ENCODE peak calls at places on chromosomes 11 and 22, in ten cellular contexts. Q is SIG-M5, F is omental fat pad, M is AG04449, E is HuH-7.5, G is kidney, T is NCI-H1436, N is hippocampal formation, D is HT-29, Y is left cardiac atrium. H is an unnamed sample.

GRCh38 chr11:38543311-38543710 is 1945.3 kb upstream of the RAG2 start:
- DNase-seq in Q (no peak), F (no peak), M (peak; percentile 72), E (no peak), G (no peak), T (no peak), N (no peak), D (no peak), Y (no peak), H (no peak)

GRCh38 chr11:86888164-86888977 is 66.8 kb downstream of the FZD4 start:
- DNase-seq in Q (no peak), F (no peak), M (peak; percentile 56), E (no peak), G (no peak), T (no peak), N (no peak), D (no peak), Y (no peak), H (no peak)

GRCh38 chr11:20609727-20610707 is 10.6 kb downstream of the SLC6A5 start:
- DNase-seq in Q (no peak), F (peak; percentile 59), M (no peak), E (peak; percentile 70), G (peak; percentile 82), T (peak; percentile 88), N (peak; percentile 72), D (peak; percentile 80), Y (peak; percentile 81), H (peak; percentile 74)

GRCh38 chr11:73521621-73522020 is 76.3 kb downstream of the FAM168A start:
- DNase-seq in Q (no peak), F (no peak), M (no peak), E (no peak), G (no peak), T (peak; percentile 1), N (no peak), D (no peak), Y (no peak), H (no peak)

GRCh38 chr11:5123802-5124521 is 14.2 kb downstream of the OR52A5 start:
- DNase-seq in Q (no peak), F (no peak), M (peak; percentile 28), E (peak; percentile 10), G (no peak), T (peak; percentile 55), N (peak; percentile 21), D (peak; percentile 73), Y (peak; percentile 44), H (peak; percentile 50)

GRCh38 chr11:73878771-73879170 is 2.0 kb downstream of the PAAF1 start:
- DNase-seq in Q (no peak), F (no peak), M (no peak), E (no peak), G (no peak), T (no peak), N (no peak), D (no peak), Y (no peak), H (no peak)

GRCh38 chr11:68840661-68841653 is 759 bp downstream of the CPT1A start:
- DNase-seq in Q (no peak), F (no peak), M (no peak), E (peak; percentile 89), G (peak; percentile 89), T (no peak), N (peak; percentile 29), D (peak; percentile 59), Y (peak; percentile 76), H (peak; percentile 85)

GRCh38 chr22:49011769-49012598 is 815.7 kb downstream of the BRD1 start:
- DNase-seq in Q (no peak), F (no peak), M (no peak), E (no peak), G (peak; percentile 69), T (no peak), N (no peak), D (no peak), Y (no peak), H (peak; percentile 61)

GRCh38 chr22:42366815-42367581 is 65.2 kb downstream of the NFAM1 start:
- DNase-seq in Q (no peak), F (no peak), M (no peak), E (no peak), G (no peak), T (no peak), N (peak; percentile 61), D (no peak), Y (no peak), H (no peak)

GRCh38 chr11:112292785-112293407 is 32.2 kb upstream of the PLET1 start:
- DNase-seq in Q (no peak), F (peak; percentile 36), M (peak; percentile 91), E (no peak), G (no peak), T (no peak), N (no peak), D (no peak), Y (no peak), H (no peak)

GRCh38 chr11:103257360-103257759 is 148.1 kb downstream of the DYNC2H1 start:
- DNase-seq in Q (no peak), F (no peak), M (no peak), E (no peak), G (no peak), T (no peak), N (no peak), D (peak; percentile 49), Y (no peak), H (no peak)

GRCh38 chr11:3188496-3189192 is 23.5 kb upstream of the OSBPL5 start:
- DNase-seq in Q (no peak), F (no peak), M (no peak), E (no peak), G (no peak), T (no peak), N (no peak), D (no peak), Y (no peak), H (no peak)

GRCh38 chr11:1643146-1643690 is 13.6 kb downstream of the KRTAP5-5 start:
- DNase-seq in Q (no peak), F (no peak), M (no peak), E (no peak), G (peak; percentile 54), T (no peak), N (no peak), D (no peak), Y (no peak), H (peak; percentile 37)

GRCh38 chr11:86800076-86800955 is at the start of gene PRSS23:
- DNase-seq in Q (no peak), F (peak; percentile 25), M (no peak), E (peak; percentile 53), G (peak; percentile 93), T (peak; percentile 59), N (no peak), D (peak; percentile 78), Y (peak; percentile 80), H (peak; percentile 73)

GRCh38 chr11:56917708-56918450 is 70.8 kb upstream of the OR5AK2 start:
- DNase-seq in Q (no peak), F (no peak), M (no peak), E (no peak), G (no peak), T (no peak), N (no peak), D (no peak), Y (no peak), H (no peak)

GRCh38 chr11:10490398-10491232 is 35.6 kb downstream of the AMPD3 start:
- DNase-seq in Q (no peak), F (peak; percentile 60), M (peak; percentile 26), E (no peak), G (peak; percentile 94), T (no peak), N (peak; percentile 76), D (peak; percentile 38), Y (peak; percentile 79), H (peak; percentile 82)

GRCh38 chr11:75369846-75370245 is 18.4 kb upstream of the ARRB1 start:
- DNase-seq in Q (no peak), F (no peak), M (no peak), E (no peak), G (no peak), T (no peak), N (no peak), D (no peak), Y (no peak), H (no peak)

GRCh38 chr11:119376197-119376847 is 5.2 kb downstream of the USP2 start:
- DNase-seq in Q (no peak), F (no peak), M (no peak), E (no peak), G (peak; percentile 73), T (no peak), N (peak; percentile 95), D (no peak), Y (peak; percentile 51), H (peak; percentile 78)

GRCh38 chr22:40434745-40435144 is 64.4 kb downstream of the SGSM3 start:
- DNase-seq in Q (no peak), F (no peak), M (no peak), E (no peak), G (no peak), T (no peak), N (no peak), D (no peak), Y (no peak), H (no peak)

GRCh38 chr11:118142809-118143208 is 9.8 kb downstream of the SCN4B start:
- DNase-seq in Q (peak; percentile 19), F (no peak), M (no peak), E (no peak), G (no peak), T (no peak), N (no peak), D (no peak), Y (no peak), H (no peak)

GRCh38 chr11:1121343-1122331 is 36.1 kb upstream of the MUC5AC start:
- DNase-seq in Q (no peak), F (peak; percentile 13), M (no peak), E (no peak), G (peak; percentile 69), T (no peak), N (no peak), D (no peak), Y (peak; percentile 16), H (peak; percentile 57)

GRCh38 chr22:42343551-42344081 is 73.2 kb upstream of the TCF20 start:
- DNase-seq in Q (no peak), F (no peak), M (no peak), E (peak; percentile 81), G (no peak), T (peak; percentile 48), N (peak; percentile 51), D (no peak), Y (no peak), H (no peak)

GRCh38 chr11:12800032-12800671 is 125.9 kb downstream of the TEAD1 start:
- DNase-seq in Q (no peak), F (no peak), M (no peak), E (peak; percentile 24), G (no peak), T (no peak), N (no peak), D (peak; percentile 94), Y (no peak), H (no peak)

GRCh38 chr11:61120865-61121831 is 18.9 kb downstream of the CD5 start:
- DNase-seq in Q (no peak), F (no peak), M (no peak), E (no peak), G (no peak), T (no peak), N (no peak), D (peak; percentile 29), Y (peak; percentile 81), H (no peak)

GRCh38 chr11:17597770-17598169 is 50.7 kb downstream of the OTOG start:
- DNase-seq in Q (no peak), F (no peak), M (no peak), E (no peak), G (no peak), T (no peak), N (no peak), D (no peak), Y (no peak), H (no peak)

GRCh38 chr11:13119928-13120520 is 110.9 kb downstream of the RASSF10 start:
- DNase-seq in Q (no peak), F (no peak), M (no peak), E (no peak), G (no peak), T (no peak), N (no peak), D (no peak), Y (no peak), H (no peak)

GRCh38 chr22:33563568-33563967 is 356.7 kb downstream of the LARGE1 start:
- DNase-seq in Q (no peak), F (no peak), M (no peak), E (no peak), G (no peak), T (no peak), N (no peak), D (no peak), Y (no peak), H (no peak)

GRCh38 chr11:8247312-8247711 is 16.4 kb downstream of the LMO1 start:
- DNase-seq in Q (no peak), F (no peak), M (no peak), E (no peak), G (peak; percentile 51), T (peak; percentile 48), N (no peak), D (peak; percentile 32), Y (no peak), H (no peak)